ENCODE peak calls at places on chromosomes 6 and 20, in ten cellular contexts. One of them, this sample, is unnamed.

GRCh38 chr6:167093922-167094432 is 28.9 kb upstream of the CCR6 start:
- DNase-seq in uterus: no peak
- DNase-seq in B cell: peak
- DNase-seq in heart left ventricle: no peak
- DNase-seq in lower leg skin: no peak
- DNase-seq in fibroblast of the aortic adventitia: no peak
- DNase-seq in D721Med: no peak
- DNase-seq in BE2C: no peak
- DNase-seq in Calu3: no peak
- DNase-seq in endothelial cell of umbilical vein: no peak
- DNase-seq in this sample: no peak

GRCh38 chr20:63475209-63475608 is 2.8 kb upstream of the KCNQ2 start:
- DNase-seq in endothelial cell of umbilical vein: no peak
- DNase-seq in lower leg skin: no peak
- DNase-seq in fibroblast of the aortic adventitia: peak
- DNase-seq in D721Med: no peak
- DNase-seq in BE2C: no peak
- DNase-seq in B cell: no peak
- DNase-seq in uterus: no peak
- DNase-seq in heart left ventricle: peak
- DNase-seq in Calu3: no peak
- DNase-seq in this sample: peak

GRCh38 chr6:125584468-125584939 is 164.9 kb upstream of the HEY2 start:
- DNase-seq in BE2C: no peak
- DNase-seq in D721Med: no peak
- DNase-seq in lower leg skin: peak
- DNase-seq in fibroblast of the aortic adventitia: no peak
- DNase-seq in uterus: no peak
- DNase-seq in endothelial cell of umbilical vein: peak
- DNase-seq in Calu3: no peak
- DNase-seq in B cell: no peak
- DNase-seq in heart left ventricle: peak
- DNase-seq in this sample: no peak

GRCh38 chr6:109454483-109455160 is 950 bp downstream of the MICAL1 start:
- DNase-seq in D721Med: no peak
- DNase-seq in Calu3: no peak
- DNase-seq in lower leg skin: peak
- DNase-seq in endothelial cell of umbilical vein: no peak
- DNase-seq in heart left ventricle: peak
- DNase-seq in B cell: peak
- DNase-seq in uterus: no peak
- DNase-seq in BE2C: peak
- DNase-seq in fibroblast of the aortic adventitia: peak
- DNase-seq in this sample: no peak

GRCh38 chr6:52725530-52726192 is 37.6 kb downstream of the GSTA2 start:
- DNase-seq in heart left ventricle: no peak
- DNase-seq in lower leg skin: no peak
- DNase-seq in fibroblast of the aortic adventitia: peak
- DNase-seq in endothelial cell of umbilical vein: no peak
- DNase-seq in Calu3: peak
- DNase-seq in D721Med: no peak
- DNase-seq in uterus: no peak
- DNase-seq in BE2C: no peak
- DNase-seq in B cell: no peak
- DNase-seq in this sample: peak

GRCh38 chr6:28737750-28738395 is 185.9 kb downstream of the TRIM27 start:
- DNase-seq in BE2C: no peak
- DNase-seq in D721Med: no peak
- DNase-seq in uterus: no peak
- DNase-seq in B cell: no peak
- DNase-seq in heart left ventricle: no peak
- DNase-seq in endothelial cell of umbilical vein: no peak
- DNase-seq in Calu3: no peak
- DNase-seq in lower leg skin: no peak
- DNase-seq in fibroblast of the aortic adventitia: no peak
- DNase-seq in this sample: no peak

GRCh38 chr6:149077208-149077607 is 240.3 kb upstream of the TAB2 start:
- DNase-seq in lower leg skin: no peak
- DNase-seq in uterus: no peak
- DNase-seq in Calu3: no peak
- DNase-seq in B cell: no peak
- DNase-seq in fibroblast of the aortic adventitia: peak
- DNase-seq in heart left ventricle: no peak
- DNase-seq in D721Med: no peak
- DNase-seq in endothelial cell of umbilical vein: no peak
- DNase-seq in BE2C: no peak
- DNase-seq in this sample: peak

GRCh38 chr6:41306187-41306854 is 19.8 kb upstream of the TREM1 start:
- DNase-seq in lower leg skin: peak
- DNase-seq in heart left ventricle: no peak
- DNase-seq in D721Med: no peak
- DNase-seq in Calu3: peak
- DNase-seq in fibroblast of the aortic adventitia: peak
- DNase-seq in B cell: no peak
- DNase-seq in BE2C: peak
- DNase-seq in uterus: no peak
- DNase-seq in endothelial cell of umbilical vein: peak
- DNase-seq in this sample: peak

DNA sequence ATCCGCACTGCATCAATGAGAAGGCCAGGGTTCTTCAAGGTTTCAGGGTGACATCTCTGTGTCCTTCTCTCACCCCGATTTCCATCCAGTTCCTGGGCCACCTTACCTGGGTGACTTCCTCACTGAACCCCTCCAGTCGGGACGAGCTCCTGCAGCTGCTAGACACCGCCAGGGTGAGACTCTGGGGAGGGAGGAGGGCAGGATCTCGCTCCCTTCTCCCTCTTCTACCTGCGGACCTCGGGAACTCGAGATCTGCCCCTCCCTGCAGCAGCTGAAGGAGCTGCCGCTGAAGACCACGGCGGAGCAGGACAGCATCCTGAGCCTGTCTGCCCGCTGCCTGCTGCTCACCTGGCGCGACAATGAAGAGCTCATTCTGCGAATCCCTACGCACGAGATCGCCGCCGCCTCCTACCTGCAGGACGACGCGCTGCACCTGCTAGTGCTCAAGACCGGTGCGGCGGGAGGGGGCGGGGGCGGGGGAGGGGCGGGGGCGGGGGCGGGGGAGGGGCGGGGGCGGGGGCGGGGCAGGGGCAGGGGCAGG is 7.5 kb downstream of the CCM2L start:
- DNase-seq in Calu3: peak
- DNase-seq in uterus: no peak
- DNase-seq in heart left ventricle: no peak
- DNase-seq in lower leg skin: no peak
- DNase-seq in fibroblast of the aortic adventitia: no peak
- DNase-seq in endothelial cell of umbilical vein: no peak
- DNase-seq in D721Med: peak
- DNase-seq in BE2C: peak
- DNase-seq in B cell: peak
- DNase-seq in this sample: no peak
- TF ChIP-seq CTCF in Calu3: peak
- TF ChIP-seq CTCF in uterus: no peak
- TF ChIP-seq CTCF in heart left ventricle: no peak
- TF ChIP-seq CTCF in lower leg skin: no peak
- TF ChIP-seq CTCF in fibroblast of the aortic adventitia: no peak
- TF ChIP-seq CTCF in endothelial cell of umbilical vein: no peak
- TF ChIP-seq CTCF in D721Med: no peak
- TF ChIP-seq CTCF in BE2C: peak
- TF ChIP-seq CTCF in B cell: peak
- TF ChIP-seq CTCF in this sample: no peak

GRCh38 chr20:17437251-17437650 is 93.9 kb downstream of the BFSP1 start:
- DNase-seq in uterus: no peak
- DNase-seq in B cell: no peak
- DNase-seq in Calu3: no peak
- DNase-seq in BE2C: no peak
- DNase-seq in D721Med: no peak
- DNase-seq in lower leg skin: no peak
- DNase-seq in fibroblast of the aortic adventitia: no peak
- DNase-seq in endothelial cell of umbilical vein: no peak
- DNase-seq in heart left ventricle: no peak
- DNase-seq in this sample: no peak

GRCh38 chr20:17442588-17442987 is 88.6 kb downstream of the BFSP1 start:
- DNase-seq in uterus: no peak
- DNase-seq in BE2C: no peak
- DNase-seq in B cell: no peak
- DNase-seq in fibroblast of the aortic adventitia: no peak
- DNase-seq in endothelial cell of umbilical vein: no peak
- DNase-seq in lower leg skin: no peak
- DNase-seq in Calu3: no peak
- DNase-seq in D721Med: no peak
- DNase-seq in heart left ventricle: no peak
- DNase-seq in this sample: no peak

GRCh38 chr20:17438436-17439039 is 92.6 kb downstream of the BFSP1 start:
- DNase-seq in Calu3: no peak
- DNase-seq in uterus: no peak
- DNase-seq in BE2C: no peak
- DNase-seq in B cell: no peak
- DNase-seq in lower leg skin: no peak
- DNase-seq in endothelial cell of umbilical vein: no peak
- DNase-seq in fibroblast of the aortic adventitia: no peak
- DNase-seq in D721Med: no peak
- DNase-seq in heart left ventricle: no peak
- DNase-seq in this sample: no peak

GRCh38 chr20:17441745-17442144 is 89.4 kb downstream of the BFSP1 start:
- DNase-seq in fibroblast of the aortic adventitia: no peak
- DNase-seq in endothelial cell of umbilical vein: no peak
- DNase-seq in lower leg skin: no peak
- DNase-seq in D721Med: no peak
- DNase-seq in heart left ventricle: no peak
- DNase-seq in Calu3: no peak
- DNase-seq in BE2C: no peak
- DNase-seq in uterus: no peak
- DNase-seq in B cell: no peak
- DNase-seq in this sample: no peak

DNA sequence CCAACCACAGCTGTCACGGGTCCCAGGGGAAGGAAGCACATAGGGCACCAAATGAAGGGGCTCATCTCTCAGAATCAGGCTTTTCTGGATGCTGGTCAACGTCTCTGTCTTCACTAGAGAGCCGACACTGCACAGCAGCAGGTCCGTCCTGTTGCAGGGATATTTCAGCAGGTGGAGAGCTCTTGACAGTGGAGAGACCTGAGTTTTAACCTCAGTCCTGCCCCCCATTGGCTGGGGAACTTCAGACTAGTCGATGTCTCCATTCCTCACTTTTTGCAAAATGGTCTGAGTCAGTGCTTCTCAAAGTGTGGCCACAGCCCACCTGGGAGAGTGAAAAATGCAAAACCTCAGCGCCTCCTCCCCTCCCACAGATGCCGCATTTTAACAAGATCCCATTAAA is 91.3 kb downstream of the BFSP1 start:
- DNase-seq in Calu3: no peak
- DNase-seq in D721Med: no peak
- DNase-seq in endothelial cell of umbilical vein: no peak
- DNase-seq in heart left ventricle: no peak
- DNase-seq in lower leg skin: no peak
- DNase-seq in BE2C: no peak
- DNase-seq in B cell: no peak
- DNase-seq in fibroblast of the aortic adventitia: no peak
- DNase-seq in uterus: no peak
- DNase-seq in this sample: no peak
- TF ChIP-seq CTCF in Calu3: no peak
- TF ChIP-seq CTCF in D721Med: no peak
- TF ChIP-seq CTCF in endothelial cell of umbilical vein: no peak
- TF ChIP-seq CTCF in heart left ventricle: no peak
- TF ChIP-seq CTCF in lower leg skin: no peak
- TF ChIP-seq CTCF in BE2C: no peak
- TF ChIP-seq CTCF in B cell: no peak
- TF ChIP-seq CTCF in fibroblast of the aortic adventitia: no peak
- TF ChIP-seq CTCF in uterus: no peak
- TF ChIP-seq CTCF in this sample: no peak

DNA sequence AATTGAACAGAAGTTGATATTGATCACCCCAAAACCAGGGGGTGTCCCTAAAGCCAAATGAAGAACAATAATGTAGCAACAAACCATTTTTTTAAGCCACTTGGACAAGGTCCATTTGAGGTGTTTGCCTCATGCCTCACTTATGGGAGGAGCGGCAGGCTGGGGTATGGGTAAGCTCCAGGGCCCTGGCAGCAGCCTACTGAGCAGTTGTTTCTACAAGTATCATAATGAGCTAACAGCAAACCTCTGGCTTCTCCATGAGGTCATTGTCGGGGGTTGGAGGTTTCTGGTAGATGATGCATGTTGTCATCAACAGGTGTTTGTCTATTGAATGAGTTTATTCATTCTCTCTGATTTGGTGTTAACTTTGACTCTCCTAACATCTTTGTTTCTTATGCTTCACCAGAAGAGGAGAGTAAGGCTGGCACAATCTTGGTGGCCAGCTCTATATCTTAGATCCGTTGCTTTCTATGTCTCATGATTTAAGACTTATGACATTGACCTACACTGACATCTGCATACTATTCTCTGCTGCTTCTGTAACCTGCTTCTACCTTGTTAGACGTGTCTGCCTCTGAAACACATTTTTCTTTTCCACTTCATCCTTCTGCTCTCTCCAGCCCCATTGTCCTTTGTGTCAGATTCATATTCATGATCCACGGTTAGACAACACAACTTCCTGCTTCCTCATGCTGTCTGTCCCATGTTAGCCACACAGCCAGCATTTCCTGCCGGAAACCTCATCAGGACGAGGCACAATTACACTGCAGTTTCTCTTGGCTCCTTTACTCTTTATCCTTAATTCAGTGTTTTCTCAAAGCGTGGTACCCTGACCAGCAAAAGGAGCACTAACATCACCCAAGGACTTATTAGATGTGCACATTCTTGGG is 150.5 kb downstream of the TBC1D7 start:
- DNase-seq in BE2C: no peak
- DNase-seq in Calu3: no peak
- DNase-seq in lower leg skin: no peak
- DNase-seq in uterus: no peak
- DNase-seq in B cell: no peak
- DNase-seq in D721Med: no peak
- DNase-seq in heart left ventricle: no peak
- DNase-seq in endothelial cell of umbilical vein: peak
- DNase-seq in fibroblast of the aortic adventitia: no peak
- DNase-seq in this sample: no peak
- TF ChIP-seq CTCF in BE2C: no peak
- TF ChIP-seq CTCF in Calu3: no peak
- TF ChIP-seq CTCF in lower leg skin: no peak
- TF ChIP-seq CTCF in uterus: no peak
- TF ChIP-seq CTCF in B cell: no peak
- TF ChIP-seq CTCF in D721Med: no peak
- TF ChIP-seq CTCF in heart left ventricle: no peak
- TF ChIP-seq CTCF in endothelial cell of umbilical vein: no peak
- TF ChIP-seq CTCF in fibroblast of the aortic adventitia: no peak
- TF ChIP-seq CTCF in this sample: no peak

DNA sequence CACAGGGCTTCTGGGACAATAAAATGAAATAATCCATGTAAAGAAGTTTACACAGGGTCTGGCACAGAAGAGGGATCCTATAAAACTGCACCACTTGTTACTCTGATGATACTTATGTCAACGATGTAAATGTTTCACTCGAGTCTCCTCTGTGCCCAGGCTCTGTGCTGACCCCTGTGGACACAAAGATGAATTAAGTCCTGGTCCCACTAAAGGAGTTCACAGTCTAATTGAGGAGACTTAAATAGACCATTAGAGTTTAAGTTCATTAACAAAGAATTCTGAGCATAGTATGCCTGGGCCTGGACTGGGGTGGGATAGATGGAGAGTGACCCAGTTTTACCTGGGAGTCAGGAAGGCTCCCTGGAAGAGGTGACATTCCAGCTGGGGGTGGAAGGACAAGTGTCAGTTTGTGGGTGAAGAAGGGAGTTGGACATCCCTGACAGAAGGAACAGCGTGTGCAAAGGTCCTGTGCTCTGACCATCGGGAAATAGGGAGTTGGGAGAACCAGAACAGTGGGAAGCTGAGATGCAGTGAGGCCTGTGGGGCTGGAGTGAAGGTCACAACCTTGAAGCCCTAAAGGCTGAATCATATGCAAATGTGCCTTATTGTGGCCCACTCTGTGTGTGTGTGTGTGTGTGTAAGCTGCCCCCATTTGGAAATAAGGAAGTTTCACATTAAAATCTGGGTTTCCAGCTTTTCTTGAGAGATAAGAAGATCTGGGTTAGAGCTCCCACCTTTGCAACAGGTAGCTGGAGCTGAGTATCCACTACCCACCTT is 1.1 kb downstream of the OCSTAMP start:
- DNase-seq in B cell: no peak
- DNase-seq in Calu3: no peak
- DNase-seq in D721Med: no peak
- DNase-seq in lower leg skin: no peak
- DNase-seq in uterus: no peak
- DNase-seq in fibroblast of the aortic adventitia: no peak
- DNase-seq in BE2C: no peak
- DNase-seq in heart left ventricle: no peak
- DNase-seq in endothelial cell of umbilical vein: no peak
- DNase-seq in this sample: no peak
- TF ChIP-seq CTCF in B cell: no peak
- TF ChIP-seq CTCF in Calu3: no peak
- TF ChIP-seq CTCF in D721Med: no peak
- TF ChIP-seq CTCF in lower leg skin: no peak
- TF ChIP-seq CTCF in uterus: no peak
- TF ChIP-seq CTCF in fibroblast of the aortic adventitia: no peak
- TF ChIP-seq CTCF in BE2C: no peak
- TF ChIP-seq CTCF in heart left ventricle: no peak
- TF ChIP-seq CTCF in endothelial cell of umbilical vein: no peak
- TF ChIP-seq CTCF in this sample: no peak